ENCODE peak calls at places on chromosomes 16 and 17, in nine cellular contexts. O, Q, I, U, E, Z, R, G and W are unnamed samples.

GRCh38 chr17:78377858-78378224 is 608 bp upstream of the PGS1 start:
- DNase-seq in O (no peak), Q (no peak), I (peak), U (no peak), E (no peak), Z (no peak), R (no peak), G (no peak), W (no peak)

GRCh38 chr17:74545456-74546230 is at the start of gene CD300C:
- DNase-seq in O (no peak), Q (no peak), I (no peak), U (no peak), E (no peak), Z (no peak), R (no peak), G (no peak), W (no peak)

GRCh38 chr17:12242390-12242954 is 221.8 kb downstream of the MAP2K4 start:
- DNase-seq in O (no peak), Q (no peak), I (no peak), U (no peak), E (no peak), Z (no peak), R (no peak), G (no peak), W (no peak)

GRCh38 chr17:49287481-49287880 is 56.9 kb upstream of the PHOSPHO1 start:
- DNase-seq in O (no peak), Q (no peak), I (no peak), U (no peak), E (no peak), Z (no peak), R (no peak), G (no peak), W (no peak)

GRCh38 chr16:88799569-88800276 is 3.9 kb upstream of the CDT1 start:
- DNase-seq in O (no peak), Q (no peak), I (peak), U (no peak), E (no peak), Z (no peak), R (no peak), G (no peak), W (no peak)

GRCh38 chr16:57204675-57205074 is 18.5 kb downstream of the RSPRY1 start:
- DNase-seq in O (no peak), Q (no peak), I (no peak), U (no peak), E (peak), Z (no peak), R (no peak), G (no peak), W (no peak)

GRCh38 chr16:67910162-67910561 is 17.1 kb downstream of the PSKH1 start:
- DNase-seq in O (no peak), Q (no peak), I (no peak), U (no peak), E (no peak), Z (no peak), R (no peak), G (no peak), W (no peak)

GRCh38 chr16:66516172-66516807 is 33.6 kb downstream of the TK2 start:
- DNase-seq in O (no peak), Q (no peak), I (no peak), U (no peak), E (no peak), Z (no peak), R (no peak), G (no peak), W (no peak)

GRCh38 chr17:75340636-75341035 is 51.4 kb upstream of the SLC25A19 start:
- DNase-seq in O (no peak), Q (no peak), I (no peak), U (no peak), E (no peak), Z (no peak), R (no peak), G (no peak), W (no peak)

GRCh38 chr16:1183235-1183907 is 30.5 kb downstream of the CACNA1H start:
- DNase-seq in O (no peak), Q (peak), I (no peak), U (peak), E (no peak), Z (no peak), R (no peak), G (no peak), W (peak)

GRCh38 chr16:82047374-82047773 is 12.3 kb downstream of the HSD17B2 start:
- DNase-seq in O (no peak), Q (no peak), I (no peak), U (no peak), E (no peak), Z (no peak), R (no peak), G (no peak), W (no peak)
- TF ChIP-seq EP300 in O (no peak), Q (no peak), I (no peak), U (no peak), E (no peak), Z (no peak), R (no peak), G (no peak), W (no peak)

GRCh38 chr16:28063047-28063521 is 430 bp downstream of the GSG1L start:
- DNase-seq in O (no peak), Q (no peak), I (no peak), U (no peak), E (peak), Z (no peak), R (no peak), G (no peak), W (no peak)
- TF ChIP-seq EP300 in O (no peak), Q (no peak), I (no peak), U (no peak), E (no peak), Z (no peak), R (no peak), G (no peak), W (no peak)

GRCh38 chr16:85872666-85873561 is 26.0 kb upstream of the IRF8 start:
- DNase-seq in O (no peak), Q (no peak), I (no peak), U (no peak), E (no peak), Z (no peak), R (no peak), G (no peak), W (peak)
- TF ChIP-seq EP300 in O (no peak), Q (no peak), I (no peak), U (no peak), E (no peak), Z (no peak), R (no peak), G (no peak), W (no peak)

GRCh38 chr17:66432996-66433556 is 130.7 kb downstream of the PRKCA start:
- DNase-seq in O (no peak), Q (no peak), I (no peak), U (no peak), E (no peak), Z (no peak), R (no peak), G (no peak), W (no peak)

GRCh38 chr17:66435182-66435581 is 132.8 kb downstream of the PRKCA start:
- DNase-seq in O (no peak), Q (no peak), I (no peak), U (no peak), E (no peak), Z (no peak), R (no peak), G (no peak), W (no peak)

GRCh38 chr17:66438101-66438500 is 135.7 kb downstream of the PRKCA start:
- DNase-seq in O (no peak), Q (no peak), I (no peak), U (no peak), E (no peak), Z (no peak), R (no peak), G (no peak), W (no peak)

GRCh38 chr17:66437466-66438026 is 135.1 kb downstream of the PRKCA start:
- DNase-seq in O (no peak), Q (no peak), I (no peak), U (no peak), E (no peak), Z (no peak), R (no peak), G (no peak), W (no peak)

GRCh38 chr17:66436643-66437042 is 134.2 kb downstream of the PRKCA start:
- DNase-seq in O (no peak), Q (no peak), I (no peak), U (no peak), E (no peak), Z (no peak), R (no peak), G (no peak), W (no peak)
- TF ChIP-seq EP300 in O (no peak), Q (no peak), I (no peak), U (no peak), E (no peak), Z (no peak), R (no peak), G (no peak), W (no peak)